ENCODE peak calls at places on chromosomes 11 and 22, in four cellular contexts. B is activated CD8-positive, alpha-beta memory T cell treated with anti-CD3 and anti-CD28 coated beads, Interleukin-2, amount 50 U/mL, for 48 hours; Y is effector memory CD8-positive, alpha-beta T cell; D is COR-L47. C is an unnamed sample.

GRCh38 chr11:27770576-27770975 is 70.3 kb upstream of the BDNF start:
- DNase-seq in B (no peak), Y (no peak), D (no peak), C (no peak)

GRCh38 chr11:45486461-45486860 is 179.0 kb downstream of the CHST1 start:
- DNase-seq in D (no peak), Y (no peak), B (no peak), C (no peak)

GRCh38 chr11:61542024-61542461 is 33.5 kb downstream of the LRRC10B start:
- DNase-seq in D (no peak), Y (no peak), B (no peak), C (no peak)

GRCh38 chr11:119694334-119694733 is 34.7 kb downstream of the NECTIN1 start:
- DNase-seq in Y (no peak), B (no peak), D (no peak), C (peak; percentile 86)

GRCh38 chr11:118061401-118062125 is 15.3 kb upstream of the TMPRSS4 start:
- DNase-seq in Y (no peak), D (no peak), B (no peak), C (no peak)

GRCh38 chr22:43222281-43222680 is 35.3 kb upstream of the TTLL12 start:
- DNase-seq in Y (no peak), D (no peak), B (no peak), C (no peak)

GRCh38 chr11:34755671-34756070 is 134.8 kb downstream of the EHF start:
- DNase-seq in Y (no peak), B (no peak), D (no peak), C (no peak)

GRCh38 chr22:20721409-20722218 is 52.3 kb upstream of the SERPIND1 start:
- DNase-seq in B (no peak), Y (no peak), D (no peak), C (no peak)

GRCh38 chr11:119172513-119172912 is 4.0 kb downstream of the NLRX1 start:
- DNase-seq in D (no peak), Y (no peak), B (no peak), C (no peak)

GRCh38 chr11:70556884-70557741 is 158.8 kb downstream of the CTTN start:
- DNase-seq in Y (no peak), D (no peak), B (no peak), C (no peak)

GRCh38 chr11:34650528-34650927 is 29.6 kb downstream of the EHF start:
- DNase-seq in D (no peak), B (peak; percentile 80), Y (peak; percentile 80), C (no peak)

GRCh38 chr11:132307309-132308020 is 937.0 kb downstream of the NTM start:
- DNase-seq in D (no peak), B (no peak), Y (no peak), C (no peak)

GRCh38 chr11:73907191-73907590 is 30.4 kb downstream of the PAAF1 start:
- DNase-seq in B (no peak), Y (peak; percentile 12), D (no peak), C (no peak)

GRCh38 chr11:109037856-109038780 is 373.2 kb downstream of the DDX10 start:
- DNase-seq in Y (no peak), D (no peak), B (no peak), C (no peak)

GRCh38 chr11:13772223-13773046 is 104.0 kb downstream of the FAR1 start:
- DNase-seq in B (no peak), D (peak; percentile 67), Y (peak; percentile 37), C (no peak)

GRCh38 chr11:113979427-113979826 is 4.5 kb downstream of the HTR3A start:
- DNase-seq in Y (no peak), D (no peak), B (no peak), C (no peak)

GRCh38 chr22:47286590-47286989 is 524.1 kb downstream of the TBC1D22A start:
- DNase-seq in Y (no peak), D (no peak), B (no peak), C (no peak)

GRCh38 chr11:94664336-94664735 is 97.2 kb downstream of the PIWIL4 start:
- DNase-seq in B (no peak), Y (no peak), D (no peak), C (no peak)

GRCh38 chr11:36075053-36075452 is 131.2 kb downstream of the LDLRAD3 start:
- DNase-seq in D (no peak), Y (no peak), B (no peak), C (no peak)

GRCh38 chr22:47194476-47195155 is 432.2 kb downstream of the TBC1D22A start:
- DNase-seq in D (no peak), B (peak; percentile 8), Y (no peak), C (peak; percentile 35)

GRCh38 chr11:9726313-9727022 is 62.6 kb downstream of the SWAP70 start:
- DNase-seq in D (peak; percentile 56), Y (no peak), B (no peak), C (no peak)

GRCh38 chr22:40196628-40197027 is 18.9 kb downstream of the TNRC6B start:
- DNase-seq in B (peak; percentile 51), Y (no peak), D (no peak), C (no peak)

GRCh38 chr22:46124383-46125144 is 25.8 kb upstream of the PPARA start:
- DNase-seq in B (no peak), D (no peak), Y (no peak), C (no peak)

GRCh38 chr11:17738350-17739207 is 4.0 kb downstream of the KCNC1 start:
- DNase-seq in B (no peak), Y (no peak), D (no peak), C (no peak)

GRCh38 chr11:72735495-72736027 is 16.6 kb downstream of the ARAP1 start:
- DNase-seq in Y (no peak), B (no peak), D (no peak), C (no peak)

GRCh38 chr22:19941365-19942070 is at the start of the genes COMT and TXNRD2:
- DNase-seq in D (peak; percentile 74), Y (peak; percentile 59), B (peak; percentile 89), C (peak; percentile 73)

GRCh38 chr11:28488336-28488735 is 380.1 kb downstream of the METTL15 start:
- DNase-seq in D (no peak), B (no peak), Y (no peak), C (no peak)

GRCh38 chr11:131643171-131643570 is 272.8 kb downstream of the NTM start:
- DNase-seq in Y (no peak), D (no peak), B (no peak), C (no peak)

GRCh38 chr22:35089139-35089538 is 23.2 kb downstream of the ISX start:
- DNase-seq in Y (no peak), D (no peak), B (no peak), C (no peak)

GRCh38 chr11:57584341-57584740 is 13.1 kb upstream of the SERPING1 start:
- DNase-seq in D (no peak), B (no peak), Y (no peak), C (no peak)

GRCh38 chr22:42919199-42919598 is 62.1 kb upstream of the ARFGAP3 start:
- DNase-seq in D (no peak), B (no peak), Y (no peak), C (no peak)

GRCh38 chr11:58926695-58927094 is 12.6 kb upstream of the GLYATL1 start:
- DNase-seq in B (no peak), Y (no peak), D (no peak), C (no peak)

GRCh38 chr11:87223816-87224215 is 186.1 kb downstream of the TMEM135 start:
- DNase-seq in B (no peak), D (no peak), Y (no peak), C (no peak)

GRCh38 chr22:49079743-49080500 is 747.8 kb downstream of the BRD1 start:
- DNase-seq in Y (no peak), B (no peak), D (no peak), C (no peak)

GRCh38 chr11:95364324-95365295 is 133.6 kb upstream of the SESN3 start:
- DNase-seq in B (no peak), D (no peak), Y (no peak), C (no peak)

C was measured in left lobe of liver.